ENCODE peak calls at places on chromosomes 11 and 22, in five cellular contexts. One of them, this sample, is unnamed.

GRCh38 chr22:48820481-48821345 is 1007.0 kb downstream of the BRD1 start:
- DNase-seq in H9: no peak
- DNase-seq in Karpas-422: no peak
- DNase-seq in MM.1S: no peak
- DNase-seq in keratinocyte: no peak
- DNase-seq in this sample: no peak

GRCh38 chr11:41878158-41878557 is 418.7 kb upstream of the LRRC4C start:
- DNase-seq in H9: no peak
- DNase-seq in Karpas-422: no peak
- DNase-seq in MM.1S: no peak
- DNase-seq in keratinocyte: no peak
- DNase-seq in this sample: peak

GRCh38 chr22:20805972-20806471 is 32.1 kb downstream of the SERPIND1 start:
- DNase-seq in H9: no peak
- DNase-seq in Karpas-422: no peak
- DNase-seq in MM.1S: no peak
- DNase-seq in keratinocyte: no peak
- DNase-seq in this sample: no peak

GRCh38 chr11:2901854-2902783 is 16.5 kb upstream of the CDKN1C start:
- DNase-seq in H9: peak
- DNase-seq in Karpas-422: peak
- DNase-seq in MM.1S: peak
- DNase-seq in keratinocyte: peak
- DNase-seq in this sample: peak

GRCh38 chr11:19816817-19817216 is 104.2 kb downstream of the NAV2 start:
- DNase-seq in H9: peak
- DNase-seq in Karpas-422: no peak
- DNase-seq in MM.1S: no peak
- DNase-seq in keratinocyte: no peak
- DNase-seq in this sample: no peak

GRCh38 chr11:111765320-111765983 is 737 bp downstream of the PPP2R1B start:
- DNase-seq in H9: no peak
- DNase-seq in Karpas-422: peak
- DNase-seq in MM.1S: peak
- DNase-seq in keratinocyte: no peak
- DNase-seq in this sample: no peak

GRCh38 chr22:38148252-38148651 is 33.4 kb downstream of the PLA2G6 start:
- DNase-seq in H9: no peak
- DNase-seq in Karpas-422: no peak
- DNase-seq in MM.1S: no peak
- DNase-seq in keratinocyte: no peak
- DNase-seq in this sample: peak

GRCh38 chr22:25839755-25840154 is 97.8 kb downstream of the MYO18B start:
- DNase-seq in H9: no peak
- DNase-seq in Karpas-422: no peak
- DNase-seq in MM.1S: no peak
- DNase-seq in keratinocyte: no peak
- DNase-seq in this sample: no peak

GRCh38 chr11:77374611-77375031 is 73.1 kb upstream of the GDPD4 start:
- DNase-seq in H9: no peak
- DNase-seq in Karpas-422: no peak
- DNase-seq in MM.1S: no peak
- DNase-seq in keratinocyte: no peak
- DNase-seq in this sample: peak

GRCh38 chr11:84292955-84293354 is 1006.8 kb upstream of the CCDC90B start:
- DNase-seq in H9: no peak
- DNase-seq in Karpas-422: no peak
- DNase-seq in MM.1S: no peak
- DNase-seq in keratinocyte: no peak
- DNase-seq in this sample: peak

GRCh38 chr11:119778391-119779194 is 49.6 kb upstream of the NECTIN1 start:
- DNase-seq in H9: no peak
- DNase-seq in Karpas-422: no peak
- DNase-seq in MM.1S: no peak
- DNase-seq in keratinocyte: no peak
- DNase-seq in this sample: no peak

GRCh38 chr11:13440100-13440855 is 22.7 kb downstream of the BTBD10 start:
- DNase-seq in H9: no peak
- DNase-seq in Karpas-422: peak
- DNase-seq in MM.1S: no peak
- DNase-seq in keratinocyte: no peak
- DNase-seq in this sample: peak

GRCh38 chr22:22767876-22768602 is 119.6 kb upstream of the IGLL5 start:
- DNase-seq in H9: peak
- DNase-seq in Karpas-422: peak
- DNase-seq in MM.1S: no peak
- DNase-seq in keratinocyte: no peak
- DNase-seq in this sample: no peak

GRCh38 chr11:70833011-70833410 is 419.4 kb downstream of the SHANK2 start:
- DNase-seq in H9: no peak
- DNase-seq in Karpas-422: no peak
- DNase-seq in MM.1S: no peak
- DNase-seq in keratinocyte: no peak
- DNase-seq in this sample: no peak

GRCh38 chr11:19426022-19426718 is 185.4 kb upstream of the E2F8 start:
- DNase-seq in H9: no peak
- DNase-seq in Karpas-422: peak
- DNase-seq in MM.1S: no peak
- DNase-seq in keratinocyte: no peak
- DNase-seq in this sample: no peak

GRCh38 chr22:27804683-27805297 is 3.2 kb upstream of the MN1 start:
- DNase-seq in H9: peak
- DNase-seq in Karpas-422: peak
- DNase-seq in MM.1S: peak
- DNase-seq in keratinocyte: no peak
- DNase-seq in this sample: no peak

GRCh38 chr11:75471134-75471943 is 38.3 kb upstream of the KLHL35 start:
- DNase-seq in H9: no peak
- DNase-seq in Karpas-422: no peak
- DNase-seq in MM.1S: no peak
- DNase-seq in keratinocyte: peak
- DNase-seq in this sample: no peak

GRCh38 chr11:986952-987305 is 49.6 kb downstream of the MUC6 start:
- DNase-seq in H9: no peak
- DNase-seq in Karpas-422: no peak
- DNase-seq in MM.1S: no peak
- DNase-seq in keratinocyte: no peak
- DNase-seq in this sample: no peak

GRCh38 chr11:76205252-76206076 is 838 bp downstream of the WNT11 start:
- DNase-seq in H9: no peak
- DNase-seq in Karpas-422: no peak
- DNase-seq in MM.1S: no peak
- DNase-seq in keratinocyte: no peak
- DNase-seq in this sample: no peak

GRCh38 chr11:35796542-35796941 is 134.0 kb downstream of the TRIM44 start:
- DNase-seq in H9: no peak
- DNase-seq in Karpas-422: no peak
- DNase-seq in MM.1S: no peak
- DNase-seq in keratinocyte: peak
- DNase-seq in this sample: no peak

GRCh38 chr22:25447067-25447688 is 117.3 kb upstream of the GRK3 start:
- DNase-seq in H9: no peak
- DNase-seq in Karpas-422: peak
- DNase-seq in MM.1S: no peak
- DNase-seq in keratinocyte: no peak
- DNase-seq in this sample: no peak

GRCh38 chr22:40040927-40041326 is 46.2 kb downstream of the FAM83F start:
- DNase-seq in H9: no peak
- DNase-seq in Karpas-422: no peak
- DNase-seq in MM.1S: no peak
- DNase-seq in keratinocyte: no peak
- DNase-seq in this sample: no peak

GRCh38 chr22:29083576-29084566 is 11.0 kb downstream of the KREMEN1 start:
- DNase-seq in H9: no peak
- DNase-seq in Karpas-422: no peak
- DNase-seq in MM.1S: no peak
- DNase-seq in keratinocyte: no peak
- DNase-seq in this sample: peak

GRCh38 chr22:24994070-24994763 is 41.7 kb downstream of the KIAA1671 start:
- DNase-seq in H9: peak
- DNase-seq in Karpas-422: no peak
- DNase-seq in MM.1S: no peak
- DNase-seq in keratinocyte: peak
- DNase-seq in this sample: peak

GRCh38 chr11:35418282-35418846 is 994 bp downstream of the SLC1A2 start:
- DNase-seq in H9: peak
- DNase-seq in Karpas-422: no peak
- DNase-seq in MM.1S: no peak
- DNase-seq in keratinocyte: no peak
- DNase-seq in this sample: no peak

GRCh38 chr11:61147271-61147670 is 14.0 kb downstream of the VPS37C start:
- DNase-seq in H9: no peak
- DNase-seq in Karpas-422: no peak
- DNase-seq in MM.1S: no peak
- DNase-seq in keratinocyte: no peak
- DNase-seq in this sample: no peak

GRCh38 chr11:92122561-92122960 is 102.1 kb upstream of the FAT3 start:
- DNase-seq in H9: no peak
- DNase-seq in Karpas-422: no peak
- DNase-seq in MM.1S: no peak
- DNase-seq in keratinocyte: no peak
- DNase-seq in this sample: peak

GRCh38 chr22:21650823-21651520 is 8.9 kb downstream of the SDF2L1 start:
- DNase-seq in H9: no peak
- DNase-seq in Karpas-422: no peak
- DNase-seq in MM.1S: no peak
- DNase-seq in keratinocyte: no peak
- DNase-seq in this sample: no peak

GRCh38 chr11:75283391-75283931 is 42.9 kb downstream of the TPBGL start:
- DNase-seq in H9: no peak
- DNase-seq in Karpas-422: no peak
- DNase-seq in MM.1S: no peak
- DNase-seq in keratinocyte: no peak
- DNase-seq in this sample: no peak

GRCh38 chr11:65718964-65719492 is 1.6 kb downstream of the RNASEH2C start:
- DNase-seq in H9: no peak
- DNase-seq in Karpas-422: no peak
- DNase-seq in MM.1S: no peak
- DNase-seq in keratinocyte: no peak
- DNase-seq in this sample: no peak

GRCh38 chr11:72624496-72625201 is 49.6 kb downstream of the PDE2A start:
- DNase-seq in H9: no peak
- DNase-seq in Karpas-422: no peak
- DNase-seq in MM.1S: no peak
- DNase-seq in keratinocyte: no peak
- DNase-seq in this sample: no peak

GRCh38 chr22:31585161-31585859 is 76.7 kb downstream of the PISD start:
- DNase-seq in H9: no peak
- DNase-seq in Karpas-422: no peak
- DNase-seq in MM.1S: no peak
- DNase-seq in keratinocyte: no peak
- DNase-seq in this sample: peak

GRCh38 chr11:69367211-69367964 is 73.4 kb downstream of the MYEOV start:
- DNase-seq in H9: peak
- DNase-seq in Karpas-422: no peak
- DNase-seq in MM.1S: no peak
- DNase-seq in keratinocyte: no peak
- DNase-seq in this sample: no peak

GRCh38 chr22:31828739-31829138 is 74.9 kb downstream of the DEPDC5 start:
- DNase-seq in H9: no peak
- DNase-seq in Karpas-422: no peak
- DNase-seq in MM.1S: no peak
- DNase-seq in keratinocyte: no peak
- DNase-seq in this sample: no peak

GRCh38 chr11:76152741-76153608 is 53.3 kb downstream of the WNT11 start:
- DNase-seq in H9: no peak
- DNase-seq in Karpas-422: peak
- DNase-seq in MM.1S: no peak
- DNase-seq in keratinocyte: no peak
- DNase-seq in this sample: no peak

GRCh38 chr11:12102588-12103410 is 7.6 kb upstream of the MICAL2 start:
- DNase-seq in H9: no peak
- DNase-seq in Karpas-422: no peak
- DNase-seq in MM.1S: no peak
- DNase-seq in keratinocyte: no peak
- DNase-seq in this sample: no peak
- H3K4me2 ChIP-seq in H9: peak
- H3K4me2 ChIP-seq in Karpas-422: no peak
- H3K4me2 ChIP-seq in MM.1S: no peak
- H3K4me2 ChIP-seq in keratinocyte: no peak
- H3K4me2 ChIP-seq in this sample: no peak

DNA sequence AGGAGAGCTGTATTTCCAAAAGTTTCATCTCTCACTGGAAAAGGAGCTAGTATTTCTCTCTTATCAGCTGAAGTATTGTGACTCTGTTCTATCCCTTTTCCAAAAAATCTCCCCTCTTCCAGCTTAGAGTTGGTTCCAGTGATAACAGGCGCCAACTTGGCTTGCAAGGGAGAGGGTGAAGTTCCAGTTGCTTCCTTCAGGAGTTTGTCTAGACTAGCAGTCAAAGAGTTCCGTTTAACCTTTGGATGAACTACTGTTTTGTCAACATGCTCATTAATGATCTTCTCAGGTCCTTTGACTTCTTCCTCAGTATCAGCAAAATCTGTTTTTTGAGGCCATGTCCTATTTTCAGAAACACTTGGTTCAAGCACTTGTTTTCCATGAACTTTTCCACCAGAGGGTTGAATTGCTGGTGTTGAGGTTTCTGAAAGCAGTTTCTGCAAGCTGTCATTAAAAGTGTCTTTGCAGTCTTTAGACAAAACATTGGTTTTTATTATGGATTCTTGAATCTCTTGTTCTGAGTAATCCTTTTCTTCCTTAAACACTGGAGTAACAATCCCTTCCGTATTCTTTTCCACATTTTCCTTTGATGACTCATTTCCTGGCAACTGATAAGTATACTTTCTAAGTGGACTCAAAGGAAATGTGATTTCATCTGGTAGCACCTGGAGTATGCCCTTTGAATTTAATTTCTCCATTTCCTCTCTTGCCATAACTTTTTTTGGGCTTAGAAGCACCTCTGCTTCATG is 39.7 kb upstream of the CCDC89 start:
- DNase-seq in H9: no peak
- DNase-seq in Karpas-422: no peak
- DNase-seq in MM.1S: no peak
- DNase-seq in keratinocyte: peak
- DNase-seq in this sample: peak
- H3K4me2 ChIP-seq in H9: no peak
- H3K4me2 ChIP-seq in Karpas-422: no peak
- H3K4me2 ChIP-seq in MM.1S: no peak
- H3K4me2 ChIP-seq in keratinocyte: peak
- H3K4me2 ChIP-seq in this sample: peak

DNA sequence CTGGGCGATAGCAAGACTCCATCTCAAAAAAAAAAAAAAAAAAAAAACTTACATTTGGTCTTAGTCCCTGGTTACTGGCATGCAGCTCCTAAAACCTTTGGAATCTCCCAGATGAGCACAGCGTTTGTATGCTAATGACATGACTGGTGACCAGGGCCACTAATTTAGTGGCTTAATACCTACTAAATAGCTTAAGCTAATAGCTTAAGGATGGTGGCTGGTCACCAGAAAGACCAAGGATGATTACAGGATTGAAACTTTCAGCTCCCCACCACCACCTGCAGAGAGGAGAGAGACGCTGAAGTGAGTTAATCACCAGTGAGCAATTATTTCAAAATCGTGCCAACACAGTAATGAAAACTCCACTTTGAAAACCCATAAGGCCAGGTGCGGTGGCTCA is 37.1 kb downstream of the DENND5A start:
- DNase-seq in H9: peak
- DNase-seq in Karpas-422: no peak
- DNase-seq in MM.1S: no peak
- DNase-seq in keratinocyte: no peak
- DNase-seq in this sample: no peak
- H3K4me2 ChIP-seq in H9: no peak
- H3K4me2 ChIP-seq in Karpas-422: no peak
- H3K4me2 ChIP-seq in MM.1S: no peak
- H3K4me2 ChIP-seq in keratinocyte: no peak
- H3K4me2 ChIP-seq in this sample: no peak

GRCh38 chr11:11987503-11988022 is 20.9 kb downstream of the DKK3 start:
- DNase-seq in H9: peak
- DNase-seq in Karpas-422: peak
- DNase-seq in MM.1S: no peak
- DNase-seq in keratinocyte: no peak
- DNase-seq in this sample: peak
- H3K4me2 ChIP-seq in H9: no peak
- H3K4me2 ChIP-seq in Karpas-422: no peak
- H3K4me2 ChIP-seq in MM.1S: no peak
- H3K4me2 ChIP-seq in keratinocyte: no peak
- H3K4me2 ChIP-seq in this sample: peak